ENCODE peak calls at places on chromosomes 4 and X, in six cellular contexts. One of them, this sample, is unnamed.
A peak's percentile ranks its signal among the peaks of the same experiment; 100 is the strongest.

GRCh38 chrX:136130931-136131843 is 16.1 kb upstream of the FHL1 start:
- DNase-seq in esophagus squamous epithelium: no peak
- DNase-seq in ascending aorta: no peak
- DNase-seq in right lobe of liver: no peak
- DNase-seq in CD8-positive, alpha-beta T cell: no peak
- DNase-seq in mammary epithelial cell: peak; percentile 91
- DNase-seq in this sample: no peak

GRCh38 chr4:130722370-130722769 is 1626.4 kb downstream of the C4orf33 start:
- DNase-seq in esophagus squamous epithelium: no peak
- DNase-seq in ascending aorta: no peak
- DNase-seq in right lobe of liver: no peak
- DNase-seq in CD8-positive, alpha-beta T cell: no peak
- DNase-seq in mammary epithelial cell: peak; percentile 73
- DNase-seq in this sample: no peak

GRCh38 chr4:11765849-11766453 is 337.3 kb upstream of the HS3ST1 start:
- DNase-seq in esophagus squamous epithelium: no peak
- DNase-seq in ascending aorta: no peak
- DNase-seq in right lobe of liver: no peak
- DNase-seq in CD8-positive, alpha-beta T cell: no peak
- DNase-seq in mammary epithelial cell: peak; percentile 41
- DNase-seq in this sample: no peak

GRCh38 chr4:156581282-156581681 is 390.3 kb downstream of the PDGFC start:
- DNase-seq in esophagus squamous epithelium: no peak
- DNase-seq in ascending aorta: no peak
- DNase-seq in right lobe of liver: no peak
- DNase-seq in CD8-positive, alpha-beta T cell: no peak
- DNase-seq in mammary epithelial cell: no peak
- DNase-seq in this sample: no peak

GRCh38 chr4:168152837-168153500 is 60.6 kb downstream of the ANXA10 start:
- DNase-seq in esophagus squamous epithelium: no peak
- DNase-seq in ascending aorta: no peak
- DNase-seq in right lobe of liver: no peak
- DNase-seq in CD8-positive, alpha-beta T cell: no peak
- DNase-seq in mammary epithelial cell: no peak
- DNase-seq in this sample: no peak

GRCh38 chr4:103046416-103047290 is 27.1 kb upstream of the SLC9B1 start:
- DNase-seq in esophagus squamous epithelium: no peak
- DNase-seq in ascending aorta: no peak
- DNase-seq in right lobe of liver: no peak
- DNase-seq in CD8-positive, alpha-beta T cell: peak; percentile 12
- DNase-seq in mammary epithelial cell: peak; percentile 10
- DNase-seq in this sample: no peak

GRCh38 chrX:63560601-63561218 is 209.6 kb upstream of the SPIN4 start:
- DNase-seq in esophagus squamous epithelium: no peak
- DNase-seq in ascending aorta: peak; percentile 72
- DNase-seq in right lobe of liver: peak; percentile 53
- DNase-seq in CD8-positive, alpha-beta T cell: peak; percentile 24
- DNase-seq in mammary epithelial cell: peak; percentile 60
- DNase-seq in this sample: peak; percentile 67

GRCh38 chrX:103063191-103063845 is 653 bp downstream of the BEX1 start:
- DNase-seq in esophagus squamous epithelium: no peak
- DNase-seq in ascending aorta: no peak
- DNase-seq in right lobe of liver: no peak
- DNase-seq in CD8-positive, alpha-beta T cell: no peak
- DNase-seq in mammary epithelial cell: peak; percentile 9
- DNase-seq in this sample: no peak

GRCh38 chr4:8198906-8199593 is at the start of gene SH3TC1:
- DNase-seq in esophagus squamous epithelium: peak; percentile 36
- DNase-seq in ascending aorta: peak; percentile 92
- DNase-seq in right lobe of liver: peak; percentile 97
- DNase-seq in CD8-positive, alpha-beta T cell: peak; percentile 41
- DNase-seq in mammary epithelial cell: peak; percentile 94
- DNase-seq in this sample: peak; percentile 90

GRCh38 chr4:143616771-143617170 is 83.7 kb downstream of the FREM3 start:
- DNase-seq in esophagus squamous epithelium: no peak
- DNase-seq in ascending aorta: no peak
- DNase-seq in right lobe of liver: no peak
- DNase-seq in CD8-positive, alpha-beta T cell: no peak
- DNase-seq in mammary epithelial cell: peak; percentile 84
- DNase-seq in this sample: no peak

GRCh38 chr4:130486186-130486585 is 1390.2 kb downstream of the C4orf33 start:
- DNase-seq in esophagus squamous epithelium: no peak
- DNase-seq in ascending aorta: no peak
- DNase-seq in right lobe of liver: no peak
- DNase-seq in CD8-positive, alpha-beta T cell: no peak
- DNase-seq in mammary epithelial cell: no peak
- DNase-seq in this sample: no peak

GRCh38 chr4:74471228-74471627 is 26.3 kb downstream of the AREG start:
- DNase-seq in esophagus squamous epithelium: no peak
- DNase-seq in ascending aorta: no peak
- DNase-seq in right lobe of liver: no peak
- DNase-seq in CD8-positive, alpha-beta T cell: no peak
- DNase-seq in mammary epithelial cell: no peak
- DNase-seq in this sample: no peak

GRCh38 chr4:67575232-67575888 is 16.8 kb downstream of the STAP1 start:
- DNase-seq in esophagus squamous epithelium: no peak
- DNase-seq in ascending aorta: no peak
- DNase-seq in right lobe of liver: no peak
- DNase-seq in CD8-positive, alpha-beta T cell: no peak
- DNase-seq in mammary epithelial cell: no peak
- DNase-seq in this sample: no peak

GRCh38 chrX:48466696-48467095 is 3.4 kb downstream of the SLC38A5 start:
- DNase-seq in esophagus squamous epithelium: no peak
- DNase-seq in ascending aorta: no peak
- DNase-seq in right lobe of liver: no peak
- DNase-seq in CD8-positive, alpha-beta T cell: no peak
- DNase-seq in mammary epithelial cell: no peak
- DNase-seq in this sample: no peak

GRCh38 chr4:122412547-122412946 is 33.7 kb downstream of the ADAD1 start:
- DNase-seq in esophagus squamous epithelium: no peak
- DNase-seq in ascending aorta: no peak
- DNase-seq in right lobe of liver: no peak
- DNase-seq in CD8-positive, alpha-beta T cell: no peak
- DNase-seq in mammary epithelial cell: no peak
- DNase-seq in this sample: no peak

GRCh38 chr4:41373221-41373620 is 116.5 kb downstream of the UCHL1 start:
- DNase-seq in esophagus squamous epithelium: no peak
- DNase-seq in ascending aorta: no peak
- DNase-seq in right lobe of liver: no peak
- DNase-seq in CD8-positive, alpha-beta T cell: no peak
- DNase-seq in mammary epithelial cell: no peak
- DNase-seq in this sample: no peak

GRCh38 chr4:156732634-156733033 is 239.0 kb downstream of the PDGFC start:
- DNase-seq in esophagus squamous epithelium: no peak
- DNase-seq in ascending aorta: no peak
- DNase-seq in right lobe of liver: no peak
- DNase-seq in CD8-positive, alpha-beta T cell: no peak
- DNase-seq in mammary epithelial cell: no peak
- DNase-seq in this sample: no peak

GRCh38 chr4:82128355-82128754 is 245.4 kb downstream of the HNRNPD start:
- DNase-seq in esophagus squamous epithelium: no peak
- DNase-seq in ascending aorta: no peak
- DNase-seq in right lobe of liver: no peak
- DNase-seq in CD8-positive, alpha-beta T cell: no peak
- DNase-seq in mammary epithelial cell: no peak
- DNase-seq in this sample: no peak
- H3K4me3 ChIP-seq in esophagus squamous epithelium: no peak overlapping the region
- H3K4me3 ChIP-seq in ascending aorta: no peak overlapping the region
- H3K4me3 ChIP-seq in right lobe of liver: no peak overlapping the region
- H3K4me3 ChIP-seq in CD8-positive, alpha-beta T cell: no peak overlapping the region
- H3K4me3 ChIP-seq in mammary epithelial cell: no peak overlapping the region
- H3K4me3 ChIP-seq in this sample: no peak overlapping the region

DNA sequence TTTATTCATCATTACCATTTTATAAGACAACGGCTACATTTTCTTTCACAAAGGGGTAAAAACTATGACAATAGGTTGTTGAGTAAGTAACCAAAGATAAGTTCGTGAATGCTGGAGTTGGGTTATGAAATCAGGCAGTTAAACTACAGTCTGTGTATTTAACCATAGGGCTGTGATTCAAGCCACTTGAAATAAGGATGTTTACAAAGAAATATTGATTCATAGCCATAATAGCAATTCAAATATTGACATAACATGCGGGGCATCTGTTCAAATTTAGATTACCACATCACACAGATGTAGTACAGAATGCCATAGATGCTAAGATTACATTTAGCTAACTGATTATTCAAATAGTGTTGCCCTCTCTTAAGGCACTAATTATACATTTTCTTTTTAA is 364.1 kb downstream of the FSTL5 start:
- DNase-seq in esophagus squamous epithelium: no peak
- DNase-seq in ascending aorta: no peak
- DNase-seq in right lobe of liver: no peak
- DNase-seq in CD8-positive, alpha-beta T cell: no peak
- DNase-seq in mammary epithelial cell: no peak
- DNase-seq in this sample: no peak
- H3K27ac ChIP-seq in esophagus squamous epithelium: no peak overlapping the region
- H3K27ac ChIP-seq in ascending aorta: no peak overlapping the region
- H3K27ac ChIP-seq in right lobe of liver: no peak overlapping the region
- H3K27ac ChIP-seq in CD8-positive, alpha-beta T cell: no peak overlapping the region
- H3K27ac ChIP-seq in mammary epithelial cell: no peak overlapping the region
- H3K27ac ChIP-seq in this sample: no peak overlapping the region

GRCh38 chr4:176001171-176002006 is 64.3 kb upstream of the WDR17 start:
- DNase-seq in esophagus squamous epithelium: no peak
- DNase-seq in ascending aorta: no peak
- DNase-seq in right lobe of liver: peak; percentile 59
- DNase-seq in CD8-positive, alpha-beta T cell: no peak
- DNase-seq in mammary epithelial cell: no peak
- DNase-seq in this sample: peak; percentile 46
- H3K4me3 ChIP-seq in esophagus squamous epithelium: peak overlapping the region; percentile 67
- H3K4me3 ChIP-seq in ascending aorta: peak overlapping the region; percentile 53
- H3K4me3 ChIP-seq in right lobe of liver: peak overlapping the region; percentile 43
- H3K4me3 ChIP-seq in CD8-positive, alpha-beta T cell: no peak overlapping the region
- H3K4me3 ChIP-seq in mammary epithelial cell: peak overlapping the region; percentile 46
- H3K4me3 ChIP-seq in this sample: peak overlapping the region; percentile 10

GRCh38 chr4:2484169-2484568 is 15.3 kb downstream of the RNF4 start:
- DNase-seq in esophagus squamous epithelium: no peak
- DNase-seq in ascending aorta: no peak
- DNase-seq in right lobe of liver: no peak
- DNase-seq in CD8-positive, alpha-beta T cell: no peak
- DNase-seq in mammary epithelial cell: no peak
- DNase-seq in this sample: no peak

GRCh38 chr4:2482192-2482591 is 13.3 kb downstream of the RNF4 start:
- DNase-seq in esophagus squamous epithelium: no peak
- DNase-seq in ascending aorta: no peak
- DNase-seq in right lobe of liver: no peak
- DNase-seq in CD8-positive, alpha-beta T cell: no peak
- DNase-seq in mammary epithelial cell: no peak
- DNase-seq in this sample: no peak

GRCh38 chr4:2484993-2485392 is 16.1 kb downstream of the RNF4 start:
- DNase-seq in esophagus squamous epithelium: peak; percentile 49
- DNase-seq in ascending aorta: peak; percentile 84
- DNase-seq in right lobe of liver: peak; percentile 70
- DNase-seq in CD8-positive, alpha-beta T cell: peak; percentile 53
- DNase-seq in mammary epithelial cell: no peak
- DNase-seq in this sample: peak; percentile 73

GRCh38 chr4:2482693-2483092 is 13.8 kb downstream of the RNF4 start:
- DNase-seq in esophagus squamous epithelium: no peak
- DNase-seq in ascending aorta: no peak
- DNase-seq in right lobe of liver: no peak
- DNase-seq in CD8-positive, alpha-beta T cell: no peak
- DNase-seq in mammary epithelial cell: no peak
- DNase-seq in this sample: no peak

DNA sequence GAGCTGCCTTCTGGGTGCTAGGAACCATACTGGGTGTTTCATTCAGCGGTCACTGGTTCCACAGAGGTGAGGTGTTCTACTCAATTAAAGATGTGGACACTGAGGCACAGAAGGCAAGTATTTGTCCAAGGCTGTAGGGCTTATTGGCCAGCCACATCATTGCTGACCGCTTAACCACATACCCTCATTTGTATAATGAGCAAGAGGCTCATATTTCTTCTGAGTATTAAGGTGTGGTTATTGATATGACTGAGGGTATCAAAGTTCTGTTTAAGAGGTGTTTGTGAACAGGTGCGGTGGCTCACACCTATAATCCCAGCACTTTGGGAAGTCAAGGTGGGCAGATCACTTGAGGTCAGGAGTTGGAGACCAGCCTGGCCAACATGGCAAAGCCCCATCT is 14.3 kb downstream of the RNF4 start:
- DNase-seq in esophagus squamous epithelium: no peak
- DNase-seq in ascending aorta: no peak
- DNase-seq in right lobe of liver: no peak
- DNase-seq in CD8-positive, alpha-beta T cell: no peak
- DNase-seq in mammary epithelial cell: no peak
- DNase-seq in this sample: no peak
- H3K27ac ChIP-seq in esophagus squamous epithelium: no peak overlapping the region
- H3K27ac ChIP-seq in ascending aorta: peak overlapping the region; percentile 12
- H3K27ac ChIP-seq in right lobe of liver: peak overlapping the region; percentile 12
- H3K27ac ChIP-seq in CD8-positive, alpha-beta T cell: no peak overlapping the region
- H3K27ac ChIP-seq in mammary epithelial cell: no peak overlapping the region
- H3K27ac ChIP-seq in this sample: peak overlapping the region; percentile 58

DNA sequence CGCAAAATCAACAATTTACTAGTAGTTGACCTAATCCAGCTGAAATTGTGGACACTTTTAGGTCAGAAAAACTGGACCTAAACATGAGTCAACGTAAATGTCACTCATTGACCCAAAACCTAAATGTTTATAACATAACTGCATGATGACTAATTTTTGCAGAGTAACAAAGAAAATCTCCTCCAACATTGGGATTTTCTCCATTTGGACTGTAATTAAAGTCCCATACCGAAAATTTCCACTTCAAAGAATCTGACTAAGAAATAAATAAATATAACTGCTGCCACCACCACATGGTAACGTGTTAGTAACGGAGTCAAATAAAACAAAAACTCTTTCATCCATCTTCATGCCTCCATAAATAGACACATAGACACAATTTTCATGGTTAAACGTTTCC is 1.9 kb downstream of the ADGRA3 start:
- DNase-seq in esophagus squamous epithelium: no peak
- DNase-seq in ascending aorta: no peak
- DNase-seq in right lobe of liver: no peak
- DNase-seq in CD8-positive, alpha-beta T cell: no peak
- DNase-seq in mammary epithelial cell: peak; percentile 52
- DNase-seq in this sample: no peak
- H3K4me3 ChIP-seq in esophagus squamous epithelium: peak overlapping the region; percentile 76
- H3K4me3 ChIP-seq in ascending aorta: peak overlapping the region; percentile 54
- H3K4me3 ChIP-seq in right lobe of liver: peak overlapping the region; percentile 45
- H3K4me3 ChIP-seq in CD8-positive, alpha-beta T cell: no peak overlapping the region
- H3K4me3 ChIP-seq in mammary epithelial cell: peak overlapping the region; percentile 69
- H3K4me3 ChIP-seq in this sample: no peak overlapping the region

GRCh38 chrX:54496517-54496852 is 451 bp upstream of the FGD1 start:
- DNase-seq in esophagus squamous epithelium: no peak
- DNase-seq in ascending aorta: no peak
- DNase-seq in right lobe of liver: no peak
- DNase-seq in CD8-positive, alpha-beta T cell: no peak
- DNase-seq in mammary epithelial cell: no peak
- DNase-seq in this sample: no peak
- H3K27ac ChIP-seq in esophagus squamous epithelium: no peak overlapping the region
- H3K27ac ChIP-seq in ascending aorta: peak overlapping the region; percentile 84
- H3K27ac ChIP-seq in right lobe of liver: no peak overlapping the region
- H3K27ac ChIP-seq in CD8-positive, alpha-beta T cell: no peak overlapping the region
- H3K27ac ChIP-seq in mammary epithelial cell: no peak overlapping the region
- H3K27ac ChIP-seq in this sample: no peak overlapping the region

This sample was measured in lung.